ENCODE peak calls at places on chromosomes 5 and 9, in six cellular contexts. V is esophagus squamous epithelium, S is PC-9, N is lung, M is neuronal stem cell, P is tibial artery. Y is an unnamed sample.

GRCh38 chr9:125544988-125545651 is 161.9 kb downstream of the MAPKAP1 start:
- DNase-seq in N (peak; percentile 42), V (no peak), P (peak; percentile 83), M (no peak), S (no peak), Y (no peak)

GRCh38 chr5:88377705-88378656 is 109.3 kb upstream of the TMEM161B start:
- DNase-seq in S (no peak), N (no peak), P (no peak), M (no peak), V (no peak), Y (no peak)

GRCh38 chr5:154077692-154078091 is 38.9 kb downstream of the MFAP3 start:
- DNase-seq in P (no peak), S (peak; percentile 94), N (peak; percentile 41), V (no peak), M (no peak), Y (no peak)

GRCh38 chr9:93958875-93959682 is 3.9 kb upstream of the BARX1 start:
- DNase-seq in V (no peak), N (peak; percentile 48), S (no peak), P (no peak), M (no peak), Y (no peak)

GRCh38 chr5:91418158-91418557 is 35.0 kb upstream of the ARRDC3 start:
- DNase-seq in P (no peak), M (no peak), V (no peak), S (no peak), N (no peak), Y (no peak)

GRCh38 chr9:93143830-93144530 is 9.9 kb upstream of the NINJ1 start:
- DNase-seq in M (no peak), V (no peak), N (no peak), P (no peak), S (no peak), Y (no peak)

GRCh38 chr9:38227061-38227540 is 158.1 kb upstream of the SHB start:
- DNase-seq in N (peak; percentile 72), S (peak; percentile 96), M (no peak), V (no peak), P (no peak), Y (peak; percentile 76)

GRCh38 chr9:2662496-2662895 is 40.9 kb downstream of the VLDLR start:
- DNase-seq in S (no peak), N (no peak), M (peak; percentile 4), V (no peak), P (no peak), Y (no peak)

GRCh38 chr5:52491071-52491828 is 296.5 kb upstream of the ITGA1 start:
- DNase-seq in M (no peak), V (no peak), P (no peak), N (no peak), S (no peak), Y (no peak)

GRCh38 chr9:135769489-135770202 is 67.7 kb downstream of the KCNT1 start:
- DNase-seq in P (no peak), M (no peak), V (no peak), N (no peak), S (no peak), Y (no peak)

GRCh38 chr5:135398160-135398854 is 724 bp downstream of the MACROH2A1 start:
- DNase-seq in P (no peak), S (peak; percentile 50), M (peak; percentile 44), N (no peak), V (no peak), Y (peak; percentile 53)

GRCh38 chr9:134562146-134562753 is 79.4 kb upstream of the COL5A1 start:
- DNase-seq in N (no peak), M (no peak), V (no peak), P (peak; percentile 44), S (no peak), Y (no peak)

GRCh38 chr5:4480528-4481404 is 659.4 kb upstream of the ADAMTS16 start:
- DNase-seq in N (no peak), S (no peak), P (no peak), M (no peak), V (no peak), Y (no peak)

GRCh38 chr5:108747111-108748009 is at the start of gene FER:
- DNase-seq in S (peak; percentile 87), N (peak; percentile 45), V (no peak), P (no peak), M (no peak), Y (peak; percentile 56)

GRCh38 chr9:135448570-135449180 is 30.9 kb upstream of the PPP1R26 start:
- DNase-seq in N (no peak), S (peak; percentile 39), M (no peak), V (no peak), P (no peak), Y (no peak)

GRCh38 chr9:124259273-124260078 is 1.7 kb downstream of the NEK6 start:
- DNase-seq in M (no peak), S (peak; percentile 82), V (no peak), P (peak; percentile 92), N (peak; percentile 89), Y (peak; percentile 81)

GRCh38 chr5:160036243-160036642 is 27.3 kb downstream of the TTC1 start:
- DNase-seq in N (no peak), V (no peak), P (no peak), S (no peak), M (no peak), Y (no peak)

GRCh38 chr9:97109194-97109811 is 70.4 kb upstream of the CTSV start:
- DNase-seq in P (no peak), V (no peak), N (no peak), M (peak; percentile 30), S (peak; percentile 62), Y (no peak)

GRCh38 chr5:88118179-88118578 is 150.5 kb downstream of the TMEM161B start:
- DNase-seq in P (no peak), S (no peak), N (no peak), V (no peak), M (no peak), Y (no peak)

GRCh38 chr9:132648283-132648682 is 21.5 kb downstream of the DDX31 start:
- DNase-seq in S (no peak), N (no peak), V (no peak), P (no peak), M (no peak), Y (no peak)

GRCh38 chr5:95624368-95624767 is 4.5 kb downstream of the GPR150 start:
- DNase-seq in P (no peak), S (no peak), M (no peak), V (no peak), N (no peak), Y (no peak)

GRCh38 chr5:33297760-33298216 is 143.0 kb upstream of the TARS1 start:
- DNase-seq in V (no peak), N (no peak), S (no peak), M (no peak), P (no peak), Y (no peak)

GRCh38 chr5:139134906-139135305 is 63.3 kb downstream of the SIL1 start:
- DNase-seq in N (no peak), P (no peak), S (no peak), M (no peak), V (no peak), Y (no peak)

GRCh38 chr5:14816999-14817761 is 54.4 kb downstream of the ANKH start:
- DNase-seq in M (no peak), N (no peak), V (no peak), P (peak; percentile 81), S (no peak), Y (no peak)

GRCh38 chr5:39191216-39191615 is 28.1 kb downstream of the FYB1 start:
- DNase-seq in N (no peak), V (no peak), M (no peak), S (no peak), P (no peak), Y (no peak)

GRCh38 chr5:136424835-136425694 is 59.7 kb upstream of the TRPC7 start:
- DNase-seq in N (peak; percentile 76), V (no peak), M (peak; percentile 79), P (peak; percentile 71), S (peak; percentile 41), Y (peak; percentile 85)

GRCh38 chr5:181184845-181185216 is 20.2 kb downstream of the TRIM7 start:
- DNase-seq in P (no peak), M (no peak), S (no peak), N (no peak), V (no peak), Y (no peak)
- H3K4me3 ChIP-seq in P (peak overlapping the region; percentile 64), M (no peak overlapping the region), S (peak overlapping the region; percentile 66), N (no peak overlapping the region), V (peak overlapping the region; percentile 67), Y (peak overlapping the region; percentile 32)

GRCh38 chr5:53858700-53859456 is 298.4 kb downstream of the NDUFS4 start:
- DNase-seq in V (no peak), M (no peak), S (no peak), N (no peak), P (no peak), Y (no peak)
- H3K27ac ChIP-seq in V (no peak overlapping the region), M (no peak overlapping the region), S (no peak overlapping the region), N (no peak overlapping the region), P (no peak overlapping the region), Y (no peak overlapping the region)

GRCh38 chr5:132458651-132459030 is 31.9 kb downstream of the IRF1 start:
- DNase-seq in P (no peak), N (no peak), M (no peak), V (no peak), S (peak; percentile 69), Y (no peak)
- H3K4me1 ChIP-seq in P (no peaks in the 10 kb centered on the region), N (peaks cover 42% of the 10 kb centered on the region), M (peaks cover 2% of the 10 kb centered on the region), V (peaks cover 40% of the 10 kb centered on the region), S (peaks cover 27% of the 10 kb centered on the region), Y (peaks cover 57% of the 10 kb centered on the region)

DNA sequence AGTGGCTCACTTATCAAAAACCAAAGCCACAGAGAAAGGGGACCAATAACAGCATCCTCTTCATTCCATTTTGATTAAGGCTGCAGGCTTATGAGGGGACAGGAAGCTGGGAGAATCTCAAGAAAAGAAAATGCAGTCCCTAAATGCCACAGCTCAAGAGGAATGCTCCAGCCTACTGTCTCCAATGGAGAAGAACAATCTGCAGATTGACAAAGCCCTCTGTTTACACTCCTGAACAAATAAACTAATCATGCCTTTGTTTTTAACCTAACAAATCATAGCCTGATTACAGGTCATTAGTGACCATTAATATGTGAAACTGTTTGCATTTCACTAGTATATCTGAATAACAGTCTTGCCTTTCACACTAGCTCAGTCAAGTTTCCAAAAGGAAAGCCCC is 26.5 kb downstream of the PPP2R2B start:
- DNase-seq in N (no peak), V (no peak), S (no peak), P (no peak), M (no peak), Y (no peak)
- H3K4me3 ChIP-seq in N (no peak overlapping the region), V (no peak overlapping the region), S (no peak overlapping the region), P (no peak overlapping the region), M (no peak overlapping the region), Y (no peak overlapping the region)

GRCh38 chr5:78611161-78611605 is 37.4 kb downstream of the LHFPL2 start:
- DNase-seq in P (no peak), V (no peak), M (peak; percentile 21), S (no peak), N (no peak), Y (peak; percentile 51)
- H3K27ac ChIP-seq in P (peak overlapping the region; percentile 60), V (peak overlapping the region; percentile 61), M (no peak overlapping the region), S (no peak overlapping the region), N (no peak overlapping the region), Y (no peak overlapping the region)

DNA sequence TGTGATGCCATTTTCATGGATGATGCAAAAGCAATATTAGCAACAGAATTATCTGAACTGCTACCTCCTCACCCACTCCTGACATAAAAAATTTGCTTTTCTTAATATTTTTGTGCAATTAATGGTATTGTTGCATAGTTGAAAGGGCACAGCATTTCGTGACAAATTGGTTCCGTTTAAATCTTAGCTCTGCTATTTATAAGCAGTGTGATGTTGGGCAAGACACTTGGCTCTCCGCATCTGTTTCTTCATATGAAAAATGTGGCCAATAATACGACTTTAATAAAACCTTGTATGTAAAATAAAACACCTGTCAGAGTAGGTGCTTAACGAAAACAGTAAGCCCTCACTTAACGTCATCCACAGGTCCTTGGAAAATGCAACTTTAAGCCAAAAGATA is 4.2 kb downstream of the TMEM167A start:
- DNase-seq in V (no peak), N (no peak), S (no peak), P (no peak), M (no peak), Y (no peak)
- H3K4me1 ChIP-seq in V (peaks cover 7% of the 10 kb centered on the region), N (peaks cover 4% of the 10 kb centered on the region), S (peaks cover 10% of the 10 kb centered on the region), P (no peaks in the 10 kb centered on the region), M (peaks cover 3% of the 10 kb centered on the region), Y (peaks cover 7% of the 10 kb centered on the region)

GRCh38 chr9:130938652-130939404 is at the start of gene FIBCD1:
- DNase-seq in P (no peak), M (no peak), V (no peak), N (no peak), S (no peak), Y (peak; percentile 54)
- H3K4me3 ChIP-seq in P (peak within 1 kb of the TSS; percentile 33), M (peak within 1 kb of the TSS; percentile 46), V (peak within 1 kb of the TSS; percentile 63), N (no peak within 1 kb of the TSS), S (peak within 1 kb of the TSS; percentile 85), Y (peak within 1 kb of the TSS; percentile 38)